ENCODE peak calls at places on chromosomes 5 and 9, in six cellular contexts. N, C, G, O, R and E are unnamed samples.

GRCh38 chr9:16267336-16268036 is 603.0 kb downstream of the BNC2 start:
- DNase-seq in N (no peak), O (no peak), C (peak), G (peak), R (no peak), E (no peak)

GRCh38 chr5:167773902-167774301 is 517.5 kb upstream of the WWC1 start:
- DNase-seq in G (no peak), N (no peak), R (no peak), O (no peak), C (no peak), E (no peak)

GRCh38 chr9:92133949-92134604 is 18.9 kb upstream of the SPTLC1 start:
- DNase-seq in G (peak), N (peak), R (peak), C (peak), O (no peak), E (peak)

GRCh38 chr9:98665511-98665910 is 43.2 kb downstream of the GABBR2 start:
- DNase-seq in G (no peak), O (no peak), N (no peak), C (no peak), R (no peak), E (no peak)

GRCh38 chr5:172891716-172892421 is 57.8 kb downstream of the ERGIC1 start:
- DNase-seq in N (no peak), O (no peak), G (no peak), R (no peak), C (no peak), E (no peak)

GRCh38 chr5:177509361-177509951 is at the start of gene DOK3:
- DNase-seq in G (no peak), R (peak), O (no peak), N (no peak), C (no peak), E (peak)

GRCh38 chr9:88976186-88976887 is 14.9 kb upstream of the S1PR3 start:
- DNase-seq in C (no peak), G (no peak), O (no peak), R (no peak), N (no peak), E (no peak)

GRCh38 chr9:18555105-18555883 is 81.3 kb downstream of the ADAMTSL1 start:
- DNase-seq in G (no peak), R (no peak), C (no peak), N (no peak), O (no peak), E (no peak)

GRCh38 chr5:45454114-45454513 is 242.1 kb downstream of the HCN1 start:
- DNase-seq in C (peak), R (no peak), N (no peak), O (no peak), G (no peak), E (no peak)

DNA sequence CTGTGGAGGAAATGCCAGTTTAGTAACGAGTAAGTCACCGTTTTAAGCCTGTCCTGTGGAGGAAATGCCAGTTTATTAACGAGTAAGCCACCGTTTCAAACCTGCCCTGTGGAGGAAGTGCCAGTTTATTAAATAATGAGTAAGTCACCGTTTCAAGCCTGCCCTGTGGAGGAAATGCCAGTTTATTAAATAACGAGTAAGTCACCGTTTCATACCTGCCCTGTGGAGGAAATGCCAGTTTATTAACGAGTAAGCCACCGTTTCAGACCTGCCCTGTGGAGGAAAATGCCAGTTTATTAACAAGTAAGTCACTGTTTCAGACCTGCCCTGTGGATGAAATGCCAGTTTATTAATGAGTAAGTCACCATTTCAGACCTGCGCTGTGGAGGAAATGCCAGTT is 18.9 kb upstream of the PDCD6 start:
- DNase-seq in N (no peak), G (no peak), C (no peak), O (no peak), R (no peak), E (no peak)
- TF ChIP-seq GABPA in N (no peak), G (no peak), C (peak), O (no peak), R (no peak), E (no peak)

GRCh38 chr9:106432631-106433030 is 430.3 kb upstream of the ZNF462 start:
- DNase-seq in R (no peak), C (no peak), N (no peak), G (no peak), O (no peak), E (no peak)
- TF ChIP-seq GABPA in R (no peak), C (no peak), N (no peak), G (no peak), O (no peak), E (no peak)

DNA sequence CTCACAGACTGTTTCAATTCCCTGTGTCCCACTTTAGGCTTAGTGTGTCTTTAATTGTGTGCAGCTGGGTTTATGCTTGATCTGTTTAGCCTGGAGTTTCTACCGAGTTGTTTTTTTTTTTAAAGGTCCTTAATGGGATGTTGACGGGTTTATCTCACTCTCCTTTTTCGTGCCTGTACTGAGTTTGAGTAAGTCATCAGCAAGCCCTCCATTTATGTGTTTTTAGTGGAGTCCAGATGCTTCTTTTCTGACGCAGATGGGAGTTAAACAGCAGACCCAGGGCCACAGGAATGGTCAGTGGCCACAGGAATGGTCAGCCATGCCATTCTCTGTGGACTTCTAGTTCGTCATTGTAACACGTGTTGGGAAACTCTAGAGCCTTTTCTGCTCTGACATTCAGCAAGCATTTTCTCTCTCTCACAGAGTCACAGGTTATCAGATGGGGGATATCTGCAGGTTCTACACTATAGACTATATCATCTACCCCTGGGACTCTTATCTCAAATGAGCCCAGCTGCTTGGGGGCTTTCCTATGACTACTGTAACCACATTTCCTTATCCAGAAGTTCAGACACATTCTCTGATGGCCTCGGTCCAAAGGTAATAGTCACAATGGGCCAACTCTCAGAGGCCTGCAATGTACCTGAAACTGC is 190.5 kb downstream of the TTLL11 start:
- DNase-seq in C (peak), O (peak), N (no peak), G (no peak), R (no peak), E (no peak)
- TF ChIP-seq GABPA in C (no peak), O (no peak), N (no peak), G (no peak), R (no peak), E (no peak)

DNA sequence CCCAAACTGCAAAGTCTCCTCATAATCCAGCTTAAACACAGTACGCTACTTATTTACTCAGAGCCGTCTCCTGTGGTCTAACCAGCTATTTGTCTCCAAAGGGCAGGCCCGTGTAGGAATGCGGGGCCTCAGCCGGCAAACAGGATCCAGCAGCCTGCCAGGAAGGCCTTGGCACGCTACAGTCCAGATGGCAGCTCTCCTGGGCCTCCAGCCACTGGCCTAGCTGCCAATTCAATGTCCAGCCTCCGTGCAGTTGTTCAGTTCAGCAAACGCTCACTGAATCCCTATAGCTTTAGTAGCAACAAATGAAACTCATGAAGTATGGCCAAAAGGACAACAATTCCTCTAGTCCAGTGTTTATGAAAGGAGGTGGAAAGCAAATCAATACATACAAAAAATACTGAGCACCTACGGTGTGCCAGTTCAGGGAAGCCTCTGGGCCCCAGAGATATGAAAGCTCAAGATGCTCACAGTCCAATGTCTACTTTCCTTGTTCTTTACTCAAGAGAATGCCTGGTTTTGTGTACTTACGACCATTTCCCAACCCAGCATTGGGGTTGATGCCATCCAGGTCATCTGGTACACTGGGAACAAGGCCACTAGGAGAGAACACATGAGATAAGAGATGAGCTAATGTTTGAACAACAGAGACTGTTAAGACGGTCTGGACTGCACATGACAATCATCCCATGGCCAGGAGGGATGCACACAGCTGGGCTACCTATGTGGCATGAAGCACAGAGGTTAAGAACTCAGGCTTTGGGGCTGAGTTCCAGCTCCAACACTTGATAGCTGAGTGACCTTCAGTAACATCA is 8.3 kb downstream of the CDK5RAP2 start:
- DNase-seq in C (peak), R (no peak), G (peak), O (no peak), N (no peak), E (no peak)
- TF ChIP-seq GABPA in C (no peak), R (no peak), G (no peak), O (no peak), N (no peak), E (no peak)